ENCODE peak calls at places on chromosomes 1 and 21, in nine cellular contexts. One of them, this sample, is unnamed.

GRCh38 chr1:151898519-151898991 is 10.8 kb downstream of the THEM4 start:
- DNase-seq in IMR-90: no peak
- DNase-seq in transverse colon: peak; percentile 36
- DNase-seq in HCT116: no peak
- DNase-seq in thyroid gland: peak; percentile 62
- DNase-seq in uterus: no peak
- DNase-seq in spleen: no peak
- DNase-seq in tibial nerve: no peak
- DNase-seq in ovary: no peak
- DNase-seq in this sample: no peak

GRCh38 chr1:96306809-96307208 is 414.8 kb upstream of the PTBP2 start:
- DNase-seq in thyroid gland: no peak
- DNase-seq in HCT116: no peak
- DNase-seq in spleen: no peak
- DNase-seq in uterus: no peak
- DNase-seq in ovary: no peak
- DNase-seq in transverse colon: no peak
- DNase-seq in tibial nerve: no peak
- DNase-seq in IMR-90: peak; percentile 71
- DNase-seq in this sample: no peak

GRCh38 chr1:241482761-241483250 is 36.7 kb downstream of the FH start:
- DNase-seq in spleen: no peak
- DNase-seq in thyroid gland: no peak
- DNase-seq in tibial nerve: no peak
- DNase-seq in uterus: no peak
- DNase-seq in IMR-90: peak; percentile 75
- DNase-seq in transverse colon: no peak
- DNase-seq in HCT116: peak; percentile 56
- DNase-seq in ovary: no peak
- DNase-seq in this sample: no peak

GRCh38 chr21:29793712-29794111 is 146.1 kb downstream of the GRIK1 start:
- DNase-seq in IMR-90: no peak
- DNase-seq in uterus: no peak
- DNase-seq in transverse colon: no peak
- DNase-seq in HCT116: no peak
- DNase-seq in ovary: no peak
- DNase-seq in tibial nerve: no peak
- DNase-seq in spleen: no peak
- DNase-seq in thyroid gland: no peak
- DNase-seq in this sample: no peak

GRCh38 chr1:147700042-147700711 is 29.9 kb upstream of the ACP6 start:
- DNase-seq in tibial nerve: no peak
- DNase-seq in IMR-90: peak; percentile 64
- DNase-seq in HCT116: peak; percentile 36
- DNase-seq in uterus: peak; percentile 60
- DNase-seq in ovary: peak; percentile 48
- DNase-seq in spleen: no peak
- DNase-seq in thyroid gland: peak; percentile 77
- DNase-seq in transverse colon: peak; percentile 66
- DNase-seq in this sample: peak; percentile 65

GRCh38 chr1:19799877-19800804 is at the start of gene TMCO4:
- DNase-seq in spleen: peak; percentile 89
- DNase-seq in tibial nerve: peak; percentile 23
- DNase-seq in uterus: peak; percentile 55
- DNase-seq in ovary: peak; percentile 57
- DNase-seq in transverse colon: peak; percentile 65
- DNase-seq in IMR-90: peak; percentile 88
- DNase-seq in thyroid gland: peak; percentile 66
- DNase-seq in HCT116: no peak
- DNase-seq in this sample: peak; percentile 38

GRCh38 chr1:89548486-89548857 is 23.8 kb downstream of the LRRC8B start:
- DNase-seq in IMR-90: no peak
- DNase-seq in HCT116: no peak
- DNase-seq in uterus: no peak
- DNase-seq in ovary: no peak
- DNase-seq in transverse colon: no peak
- DNase-seq in spleen: no peak
- DNase-seq in tibial nerve: no peak
- DNase-seq in thyroid gland: no peak
- DNase-seq in this sample: no peak

GRCh38 chr1:178768423-178768822 is 43.4 kb downstream of the RALGPS2 start:
- DNase-seq in HCT116: peak; percentile 10
- DNase-seq in transverse colon: no peak
- DNase-seq in uterus: no peak
- DNase-seq in thyroid gland: no peak
- DNase-seq in tibial nerve: no peak
- DNase-seq in IMR-90: no peak
- DNase-seq in ovary: no peak
- DNase-seq in spleen: no peak
- DNase-seq in this sample: no peak

GRCh38 chr21:33699277-33699676 is 57.0 kb downstream of the ITSN1 start:
- DNase-seq in transverse colon: no peak
- DNase-seq in tibial nerve: no peak
- DNase-seq in thyroid gland: no peak
- DNase-seq in IMR-90: no peak
- DNase-seq in uterus: no peak
- DNase-seq in ovary: no peak
- DNase-seq in HCT116: no peak
- DNase-seq in spleen: no peak
- DNase-seq in this sample: no peak

GRCh38 chr1:200969726-200970521 is 53.6 kb downstream of the KIF21B start:
- DNase-seq in uterus: no peak
- DNase-seq in tibial nerve: no peak
- DNase-seq in IMR-90: no peak
- DNase-seq in thyroid gland: no peak
- DNase-seq in ovary: no peak
- DNase-seq in spleen: no peak
- DNase-seq in HCT116: no peak
- DNase-seq in transverse colon: no peak
- DNase-seq in this sample: no peak

GRCh38 chr21:36250423-36251075 is 69.4 kb upstream of the MORC3 start:
- DNase-seq in HCT116: no peak
- DNase-seq in transverse colon: no peak
- DNase-seq in IMR-90: no peak
- DNase-seq in thyroid gland: no peak
- DNase-seq in spleen: no peak
- DNase-seq in uterus: no peak
- DNase-seq in tibial nerve: no peak
- DNase-seq in ovary: no peak
- DNase-seq in this sample: no peak

GRCh38 chr1:114298059-114298458 is 144.4 kb upstream of the SYT6 start:
- DNase-seq in ovary: no peak
- DNase-seq in spleen: no peak
- DNase-seq in HCT116: no peak
- DNase-seq in IMR-90: no peak
- DNase-seq in tibial nerve: no peak
- DNase-seq in thyroid gland: no peak
- DNase-seq in transverse colon: no peak
- DNase-seq in uterus: no peak
- DNase-seq in this sample: no peak

GRCh38 chr1:7941437-7941793 is 776 bp upstream of the TNFRSF9 start:
- DNase-seq in transverse colon: no peak
- DNase-seq in uterus: no peak
- DNase-seq in HCT116: no peak
- DNase-seq in tibial nerve: no peak
- DNase-seq in ovary: no peak
- DNase-seq in IMR-90: peak; percentile 46
- DNase-seq in spleen: no peak
- DNase-seq in thyroid gland: no peak
- DNase-seq in this sample: no peak

GRCh38 chr1:64890699-64891439 is 75.5 kb downstream of the JAK1 start:
- DNase-seq in uterus: no peak
- DNase-seq in HCT116: no peak
- DNase-seq in thyroid gland: no peak
- DNase-seq in IMR-90: no peak
- DNase-seq in ovary: no peak
- DNase-seq in spleen: no peak
- DNase-seq in tibial nerve: no peak
- DNase-seq in transverse colon: no peak
- DNase-seq in this sample: no peak

GRCh38 chr1:64894438-64895196 is 71.7 kb downstream of the JAK1 start:
- DNase-seq in IMR-90: no peak
- DNase-seq in tibial nerve: no peak
- DNase-seq in spleen: no peak
- DNase-seq in uterus: no peak
- DNase-seq in HCT116: no peak
- DNase-seq in transverse colon: no peak
- DNase-seq in thyroid gland: no peak
- DNase-seq in ovary: no peak
- DNase-seq in this sample: no peak

GRCh38 chr1:64891440-64891815 is 74.9 kb downstream of the JAK1 start:
- DNase-seq in HCT116: no peak
- DNase-seq in ovary: no peak
- DNase-seq in thyroid gland: no peak
- DNase-seq in IMR-90: peak; percentile 57
- DNase-seq in uterus: no peak
- DNase-seq in spleen: no peak
- DNase-seq in tibial nerve: no peak
- DNase-seq in transverse colon: no peak
- DNase-seq in this sample: no peak

GRCh38 chr1:64893921-64894320 is 72.4 kb downstream of the JAK1 start:
- DNase-seq in uterus: no peak
- DNase-seq in IMR-90: no peak
- DNase-seq in spleen: no peak
- DNase-seq in HCT116: no peak
- DNase-seq in transverse colon: no peak
- DNase-seq in ovary: no peak
- DNase-seq in thyroid gland: no peak
- DNase-seq in tibial nerve: no peak
- DNase-seq in this sample: no peak

GRCh38 chr1:64892576-64893573 is 73.5 kb downstream of the JAK1 start:
- DNase-seq in spleen: no peak
- DNase-seq in thyroid gland: no peak
- DNase-seq in IMR-90: peak; percentile 23
- DNase-seq in transverse colon: no peak
- DNase-seq in HCT116: no peak
- DNase-seq in uterus: no peak
- DNase-seq in ovary: no peak
- DNase-seq in tibial nerve: no peak
- DNase-seq in this sample: no peak
- H3K4me1 ChIP-seq in spleen: peaks cover 97% of the 10 kb centered on the region
- H3K4me1 ChIP-seq in thyroid gland: peaks cover 8% of the 10 kb centered on the region
- H3K4me1 ChIP-seq in IMR-90: peaks cover 13% of the 10 kb centered on the region
- H3K4me1 ChIP-seq in transverse colon: peaks cover 27% of the 10 kb centered on the region
- H3K4me1 ChIP-seq in HCT116: peaks cover 21% of the 10 kb centered on the region
- H3K4me1 ChIP-seq in uterus: peaks cover 3% of the 10 kb centered on the region
- H3K4me1 ChIP-seq in ovary: peaks cover 21% of the 10 kb centered on the region
- H3K4me1 ChIP-seq in tibial nerve: peaks cover 15% of the 10 kb centered on the region
- H3K4me1 ChIP-seq in this sample: no peaks in the 10 kb centered on the region

DNA sequence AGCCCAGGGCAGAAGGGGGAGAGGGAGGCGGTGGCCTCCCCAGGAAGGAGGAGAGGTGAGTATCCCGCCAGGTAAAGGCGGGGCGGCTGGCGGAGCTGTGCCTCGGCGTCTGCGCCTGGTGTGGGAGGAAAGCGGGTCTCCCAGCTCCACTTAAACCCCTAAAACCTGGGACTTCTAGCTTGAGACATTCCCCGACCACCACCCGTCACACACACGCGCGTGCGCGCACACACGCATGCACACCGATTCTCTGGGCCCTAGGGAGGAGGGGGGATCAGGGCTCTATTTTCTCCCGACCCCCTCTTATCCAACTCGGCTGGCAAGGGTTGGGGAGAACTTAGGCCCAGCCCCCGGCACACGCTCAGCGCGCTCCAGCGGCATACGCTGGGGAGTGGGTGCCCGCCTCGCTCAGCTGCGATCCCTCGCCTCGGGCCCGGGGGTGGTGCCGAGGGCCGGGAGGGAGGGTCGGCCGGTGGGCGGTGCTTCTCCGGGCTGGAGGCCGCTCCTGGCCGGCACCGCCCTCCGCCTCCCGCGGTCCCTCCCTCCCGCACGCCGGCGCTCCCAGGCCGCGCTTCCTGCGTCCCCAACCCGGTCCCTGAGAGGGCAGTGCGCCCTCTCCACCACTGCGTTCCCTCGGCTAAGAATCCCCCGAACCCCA is at the start of gene TMEM51:
- DNase-seq in spleen: no peak
- DNase-seq in transverse colon: peak; percentile 87
- DNase-seq in uterus: peak; percentile 76
- DNase-seq in tibial nerve: no peak
- DNase-seq in IMR-90: peak; percentile 64
- DNase-seq in HCT116: no peak
- DNase-seq in ovary: peak; percentile 86
- DNase-seq in thyroid gland: peak; percentile 73
- DNase-seq in this sample: peak; percentile 74
- TF ChIP-seq POLR2A in spleen: no peak
- TF ChIP-seq POLR2A in transverse colon: peak; percentile 62
- TF ChIP-seq POLR2A in uterus: no peak
- TF ChIP-seq POLR2A in tibial nerve: peak; percentile 32
- TF ChIP-seq POLR2A in IMR-90: no peak
- TF ChIP-seq POLR2A in HCT116: no peak
- TF ChIP-seq POLR2A in ovary: peak; percentile 67
- TF ChIP-seq POLR2A in thyroid gland: peak; percentile 62
- TF ChIP-seq POLR2A in this sample: peak; percentile 88

GRCh38 chr1:101239095-101240040 is 2.5 kb downstream of the S1PR1 start:
- DNase-seq in IMR-90: no peak
- DNase-seq in tibial nerve: no peak
- DNase-seq in transverse colon: no peak
- DNase-seq in HCT116: no peak
- DNase-seq in uterus: no peak
- DNase-seq in spleen: peak; percentile 78
- DNase-seq in ovary: no peak
- DNase-seq in thyroid gland: no peak
- DNase-seq in this sample: no peak
- H3K4me1 ChIP-seq in IMR-90: no peaks in the 10 kb centered on the region
- H3K4me1 ChIP-seq in tibial nerve: peaks cover 25% of the 10 kb centered on the region
- H3K4me1 ChIP-seq in transverse colon: peaks cover 21% of the 10 kb centered on the region
- H3K4me1 ChIP-seq in HCT116: peaks cover 17% of the 10 kb centered on the region
- H3K4me1 ChIP-seq in uterus: no peaks in the 10 kb centered on the region
- H3K4me1 ChIP-seq in spleen: peaks cover 95% of the 10 kb centered on the region
- H3K4me1 ChIP-seq in ovary: peaks cover 4% of the 10 kb centered on the region
- H3K4me1 ChIP-seq in thyroid gland: peaks cover 7% of the 10 kb centered on the region
- H3K4me1 ChIP-seq in this sample: no peaks in the 10 kb centered on the region

GRCh38 chr1:93848352-93848883 is 30.6 kb downstream of the DNTTIP2 start:
- DNase-seq in uterus: no peak
- DNase-seq in HCT116: no peak
- DNase-seq in IMR-90: no peak
- DNase-seq in spleen: no peak
- DNase-seq in ovary: no peak
- DNase-seq in thyroid gland: no peak
- DNase-seq in transverse colon: no peak
- DNase-seq in tibial nerve: no peak
- DNase-seq in this sample: no peak

GRCh38 chr1:93845554-93846150 is 33.4 kb downstream of the DNTTIP2 start:
- DNase-seq in thyroid gland: no peak
- DNase-seq in transverse colon: peak; percentile 11
- DNase-seq in ovary: peak; percentile 33
- DNase-seq in tibial nerve: no peak
- DNase-seq in uterus: no peak
- DNase-seq in IMR-90: peak; percentile 94
- DNase-seq in HCT116: no peak
- DNase-seq in spleen: no peak
- DNase-seq in this sample: no peak

GRCh38 chr1:93846151-93846928 is 32.7 kb downstream of the DNTTIP2 start:
- DNase-seq in uterus: peak; percentile 86
- DNase-seq in thyroid gland: peak; percentile 90
- DNase-seq in HCT116: peak; percentile 53
- DNase-seq in ovary: peak; percentile 88
- DNase-seq in transverse colon: peak; percentile 91
- DNase-seq in IMR-90: peak; percentile 74
- DNase-seq in spleen: peak; percentile 98
- DNase-seq in tibial nerve: peak; percentile 84
- DNase-seq in this sample: peak; percentile 86

GRCh38 chr1:93847811-93848288 is 31.2 kb downstream of the DNTTIP2 start:
- DNase-seq in tibial nerve: peak; percentile 46
- DNase-seq in IMR-90: peak; percentile 60
- DNase-seq in uterus: peak; percentile 72
- DNase-seq in spleen: peak; percentile 93
- DNase-seq in ovary: peak; percentile 79
- DNase-seq in HCT116: peak; percentile 72
- DNase-seq in thyroid gland: peak; percentile 76
- DNase-seq in transverse colon: peak; percentile 73
- DNase-seq in this sample: peak; percentile 51

GRCh38 chr1:93846929-93847810 is 31.8 kb downstream of the DNTTIP2 start:
- DNase-seq in ovary: peak; percentile 91
- DNase-seq in uterus: peak; percentile 89
- DNase-seq in HCT116: peak; percentile 81
- DNase-seq in transverse colon: peak; percentile 92
- DNase-seq in thyroid gland: peak; percentile 86
- DNase-seq in tibial nerve: peak; percentile 79
- DNase-seq in spleen: peak; percentile 95
- DNase-seq in IMR-90: peak; percentile 82
- DNase-seq in this sample: peak; percentile 89
- TF ChIP-seq POLR2A in ovary: peak; percentile 67
- TF ChIP-seq POLR2A in uterus: peak; percentile 54
- TF ChIP-seq POLR2A in HCT116: peak; percentile 6
- TF ChIP-seq POLR2A in transverse colon: peak; percentile 29
- TF ChIP-seq POLR2A in thyroid gland: peak; percentile 85
- TF ChIP-seq POLR2A in tibial nerve: peak; percentile 61
- TF ChIP-seq POLR2A in spleen: peak; percentile 12
- TF ChIP-seq POLR2A in IMR-90: peak; percentile 47
- TF ChIP-seq POLR2A in this sample: peak; percentile 71

This sample was measured in prostate gland.